ENCODE peak calls at places on chromosomes 13 and 19, in eight cellular contexts. U is psoas muscle; A is stimulated activated CD4-positive, alpha-beta T cell treated with anti-CD3 and anti-CD28 coated beads, TNF-alpha, amount 100 ng/mL, for 1 hour; N is activated CD4-positive, alpha-beta T cell treated with anti-CD3 and anti-CD28 coated beads for 24 hours; Y is neural progenitor cell; O is MCF 10A; H is endothelial cell; L is dorsolateral prefrontal cortex. E is an unnamed sample.

GRCh38 chr13:99986751-99987150 is 5.2 kb downstream of the ZIC2 start:
- DNase-seq in U (no peak), A (no peak), N (no peak), Y (peak), O (no peak), H (no peak), L (no peak), E (no peak)

GRCh38 chr13:91014696-91015095 is 332.8 kb upstream of the MIR17HG start:
- DNase-seq in U (no peak), A (no peak), N (no peak), Y (no peak), O (peak), H (no peak), L (no peak), E (no peak)

GRCh38 chr13:20536992-20537391 is 11.3 kb upstream of the CRYL1 start:
- DNase-seq in U (no peak), A (no peak), N (no peak), Y (no peak), O (no peak), H (no peak), L (no peak), E (no peak)

GRCh38 chr13:113928701-113929627 is 44.9 kb downstream of the C13orf46 start:
- DNase-seq in U (peak), A (no peak), N (no peak), Y (no peak), O (peak), H (no peak), L (no peak), E (no peak)

GRCh38 chr13:51229731-51230130 is 7.5 kb downstream of the FAM124A start:
- DNase-seq in U (no peak), A (no peak), N (no peak), Y (peak), O (no peak), H (no peak), L (no peak), E (no peak)

GRCh38 chr19:35760711-35761349 is 2.9 kb downstream of the PROSER3 start:
- DNase-seq in U (no peak), A (no peak), N (no peak), Y (peak), O (peak), H (no peak), L (no peak), E (no peak)

GRCh38 chr13:69618393-69618792 is 489.2 kb upstream of the ATXN8OS start:
- DNase-seq in U (no peak), A (no peak), N (no peak), Y (no peak), O (no peak), H (no peak), L (no peak), E (no peak)

GRCh38 chr13:85798999-85799646 is at the start of gene SLITRK6:
- DNase-seq in U (no peak), A (no peak), N (no peak), Y (peak), O (peak), H (peak), L (no peak), E (no peak)

GRCh38 chr19:1360818-1361461 is 22.8 kb upstream of the NDUFS7 start:
- DNase-seq in U (peak), A (no peak), N (no peak), Y (peak), O (peak), H (no peak), L (peak), E (no peak)

GRCh38 chr13:114213980-114214379 is 20.7 kb upstream of the CDC16 start:
- DNase-seq in U (no peak), A (no peak), N (no peak), Y (no peak), O (no peak), H (no peak), L (no peak), E (no peak)

GRCh38 chr19:15836345-15836594 is 20.8 kb upstream of the OR10H1 start:
- DNase-seq in U (no peak), A (no peak), N (peak), Y (no peak), O (no peak), H (no peak), L (no peak), E (no peak)

GRCh38 chr13:28778308-28779215 is 41.6 kb upstream of the MTUS2 start:
- DNase-seq in U (no peak), A (no peak), N (no peak), Y (no peak), O (no peak), H (no peak), L (no peak), E (no peak)

GRCh38 chr13:77521595-77522367 is 13.7 kb upstream of the SCEL start:
- DNase-seq in U (no peak), A (no peak), N (no peak), Y (peak), O (peak), H (no peak), L (no peak), E (no peak)

GRCh38 chr13:80577285-80577684 is 236.4 kb upstream of the SPRY2 start:
- DNase-seq in U (no peak), A (no peak), N (no peak), Y (no peak), O (no peak), H (no peak), L (no peak), E (no peak)

GRCh38 chr19:3324405-3324856 is 42.0 kb upstream of the NFIC start:
- DNase-seq in U (peak), A (peak), N (peak), Y (peak), O (peak), H (peak), L (no peak), E (peak)

GRCh38 chr19:14440049-14440448 is 6.9 kb downstream of the PKN1 start:
- DNase-seq in U (peak), A (peak), N (peak), Y (no peak), O (no peak), H (peak), L (peak), E (peak)

GRCh38 chr19:2848625-2849024 is 7.3 kb downstream of the ZNF555 start:
- DNase-seq in U (no peak), A (no peak), N (no peak), Y (no peak), O (no peak), H (no peak), L (no peak), E (no peak)

GRCh38 chr13:50227356-50227755 is 212.1 kb downstream of the KCNRG start:
- DNase-seq in U (no peak), A (no peak), N (no peak), Y (no peak), O (no peak), H (no peak), L (no peak), E (no peak)

GRCh38 chr19:13169769-13170168 is 19.6 kb downstream of the IER2 start:
- DNase-seq in U (no peak), A (no peak), N (no peak), Y (no peak), O (peak), H (no peak), L (no peak), E (no peak)

GRCh38 chr13:74555291-74556001 is 421.2 kb upstream of the KLF12 start:
- DNase-seq in U (no peak), A (no peak), N (no peak), Y (no peak), O (no peak), H (no peak), L (no peak), E (no peak)

GRCh38 chr13:69155136-69155535 is 952.5 kb upstream of the ATXN8OS start:
- DNase-seq in U (no peak), A (no peak), N (no peak), Y (no peak), O (no peak), H (no peak), L (no peak), E (no peak)

GRCh38 chr19:35451278-35452096 is 3.4 kb downstream of the FFAR2 start:
- DNase-seq in U (no peak), A (no peak), N (no peak), Y (no peak), O (no peak), H (no peak), L (no peak), E (no peak)

GRCh38 chr13:59946924-59947323 is 216.8 kb downstream of the DIAPH3 start:
- DNase-seq in U (no peak), A (no peak), N (no peak), Y (no peak), O (no peak), H (no peak), L (no peak), E (no peak)

E was measured in activated gamma-delta T cell treated with anti-CD3 and anti-CD28 coated beads, Interleukin-2, amount 50 U/mL, for 16 hours.